ENCODE peak calls at places on chromosomes 4 and X, in ten cellular contexts. B, F, U, Q, T, N, S, G, O and H are unnamed samples.

GRCh38 chr4:8191136-8191747 is 7.8 kb upstream of the SH3TC1 start:
- DNase-seq in B (no peak), F (no peak), U (peak; percentile 70), Q (peak; percentile 61), T (peak; percentile 85), N (peak; percentile 90), S (no peak), G (peak; percentile 82), O (peak; percentile 69), H (no peak)

GRCh38 chr4:185265942-185266341 is 56.5 kb downstream of the SNX25 start:
- DNase-seq in B (no peak), F (no peak), U (peak; percentile 35), Q (no peak), T (no peak), N (no peak), S (peak; percentile 29), G (no peak), O (no peak), H (no peak)

GRCh38 chr4:2803624-2804448 is 11.0 kb downstream of the SH3BP2 start:
- DNase-seq in B (no peak), F (no peak), U (no peak), Q (no peak), T (peak; percentile 81), N (no peak), S (no peak), G (no peak), O (peak; percentile 40), H (no peak)

GRCh38 chrX:50188859-50189258 is 11.9 kb downstream of the AKAP4 start:
- DNase-seq in B (no peak), F (no peak), U (no peak), Q (no peak), T (no peak), N (no peak), S (no peak), G (no peak), O (no peak), H (no peak)

GRCh38 chr4:53716011-53716410 is 124.7 kb upstream of the LNX1 start:
- DNase-seq in B (no peak), F (no peak), U (no peak), Q (no peak), T (no peak), N (no peak), S (no peak), G (no peak), O (no peak), H (no peak)

GRCh38 chr4:155854597-155855226 is 11.4 kb downstream of the ASIC5 start:
- DNase-seq in B (no peak), F (no peak), U (no peak), Q (no peak), T (no peak), N (peak; percentile 43), S (no peak), G (no peak), O (no peak), H (peak; percentile 56)

GRCh38 chrX:68694429-68695205 is 47.2 kb downstream of the STARD8 start:
- DNase-seq in B (no peak), F (no peak), U (no peak), Q (no peak), T (no peak), N (no peak), S (no peak), G (no peak), O (no peak), H (no peak)

GRCh38 chr4:88037936-88038335 is 30.5 kb downstream of the PKD2 start:
- DNase-seq in B (no peak), F (no peak), U (no peak), Q (no peak), T (no peak), N (no peak), S (no peak), G (no peak), O (no peak), H (no peak)

GRCh38 chrX:130086414-130087207 is 23.7 kb downstream of the ELF4 start:
- DNase-seq in B (no peak), F (peak; percentile 47), U (no peak), Q (no peak), T (peak; percentile 68), N (no peak), S (peak; percentile 69), G (no peak), O (no peak), H (no peak)

GRCh38 chr4:183798921-183799307 is 106.2 kb upstream of the STOX2 start:
- DNase-seq in B (no peak), F (no peak), U (peak; percentile 6), Q (no peak), T (no peak), N (no peak), S (no peak), G (no peak), O (no peak), H (peak; percentile 3)

GRCh38 chrX:72316408-72317079 is 10.8 kb upstream of the CITED1 start:
- DNase-seq in B (no peak), F (no peak), U (no peak), Q (peak; percentile 32), T (no peak), N (no peak), S (no peak), G (no peak), O (no peak), H (no peak)

GRCh38 chr4:161411901-161412300 is 751.9 kb downstream of the FSTL5 start:
- DNase-seq in B (no peak), F (no peak), U (no peak), Q (no peak), T (no peak), N (no peak), S (no peak), G (no peak), O (no peak), H (no peak)

GRCh38 chr4:3207531-3208037 is 41.4 kb upstream of the MSANTD1 start:
- DNase-seq in B (no peak), F (no peak), U (no peak), Q (no peak), T (no peak), N (peak; percentile 45), S (no peak), G (no peak), O (no peak), H (no peak)

GRCh38 chr4:120844528-120844921 is 78.0 kb downstream of the PRDM5 start:
- DNase-seq in B (no peak), F (no peak), U (no peak), Q (no peak), T (no peak), N (no peak), S (no peak), G (no peak), O (no peak), H (no peak)

GRCh38 chr4:81722229-81722900 is 250.7 kb upstream of the RASGEF1B start:
- DNase-seq in B (no peak), F (no peak), U (no peak), Q (no peak), T (no peak), N (no peak), S (no peak), G (no peak), O (no peak), H (peak; percentile 11)

GRCh38 chr4:174575436-174575835 is 53.1 kb upstream of the HPGD start:
- DNase-seq in B (no peak), F (no peak), U (no peak), Q (no peak), T (no peak), N (no peak), S (no peak), G (no peak), O (no peak), H (no peak)
- H3K4me3 ChIP-seq in B (no peak overlapping the region), F (no peak overlapping the region), U (no peak overlapping the region), Q (no peak overlapping the region), T (no peak overlapping the region), N (no peak overlapping the region), S (no peak overlapping the region), G (no peak overlapping the region), O (no peak overlapping the region), H (no peak overlapping the region)

GRCh38 chr4:1208266-1208961 is 36.0 kb upstream of the SPON2 start:
- DNase-seq in B (no peak), F (no peak), U (no peak), Q (peak; percentile 51), T (peak; percentile 51), N (peak; percentile 53), S (no peak), G (no peak), O (no peak), H (no peak)

GRCh38 chr4:1208970-1209704 is 36.8 kb upstream of the SPON2 start:
- DNase-seq in B (no peak), F (no peak), U (no peak), Q (peak; percentile 56), T (peak; percentile 42), N (peak; percentile 69), S (no peak), G (no peak), O (no peak), H (no peak)

GRCh38 chr4:1210241-1210841 is 38.0 kb upstream of the SPON2 start:
- DNase-seq in B (no peak), F (no peak), U (no peak), Q (peak; percentile 57), T (peak; percentile 35), N (no peak), S (no peak), G (no peak), O (no peak), H (no peak)

GRCh38 chr4:1210971-1211370 is 38.0 kb downstream of the CTBP1 start:
- DNase-seq in B (no peak), F (no peak), U (no peak), Q (no peak), T (peak; percentile 47), N (no peak), S (no peak), G (no peak), O (no peak), H (no peak)

GRCh38 chr4:1209821-1210220 is 37.4 kb upstream of the SPON2 start:
- DNase-seq in B (peak; percentile 60), F (no peak), U (no peak), Q (peak; percentile 90), T (peak; percentile 62), N (peak; percentile 95), S (no peak), G (peak; percentile 90), O (no peak), H (no peak)
- H3K4me1 ChIP-seq in B (peaks cover 40% of the 10 kb centered on the region), F (no peaks in the 10 kb centered on the region), U (no peaks in the 10 kb centered on the region), Q (peaks cover 38% of the 10 kb centered on the region), T (peaks cover 66% of the 10 kb centered on the region), N (peaks cover 5% of the 10 kb centered on the region), S (peaks cover 12% of the 10 kb centered on the region), G (peaks cover 38% of the 10 kb centered on the region), O (no peaks in the 10 kb centered on the region), H (no peaks in the 10 kb centered on the region)

DNA sequence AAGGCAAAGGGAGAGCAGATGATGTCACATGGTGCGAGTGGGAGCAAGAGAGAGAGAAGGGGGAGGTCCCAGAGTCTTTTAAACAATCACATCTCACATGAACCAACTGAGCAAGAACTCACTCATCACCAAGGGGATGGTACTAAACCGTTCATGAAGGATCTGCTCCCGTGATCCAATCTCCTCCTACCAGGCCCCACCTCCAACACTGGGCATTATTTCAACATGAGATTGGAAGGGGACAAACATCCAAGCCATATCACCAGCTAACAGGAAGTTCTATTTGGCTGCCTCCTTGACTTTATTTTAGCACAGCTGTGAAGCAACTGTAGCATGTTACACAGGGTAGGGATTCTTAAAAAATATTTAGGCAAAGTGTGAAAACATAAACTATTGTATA is 102.5 kb downstream of the DDIT4L start:
- DNase-seq in B (no peak), F (no peak), U (no peak), Q (no peak), T (no peak), N (peak; percentile 70), S (no peak), G (no peak), O (no peak), H (no peak)
- H3K4me3 ChIP-seq in B (no peak overlapping the region), F (no peak overlapping the region), U (no peak overlapping the region), Q (no peak overlapping the region), T (no peak overlapping the region), N (no peak overlapping the region), S (no peak overlapping the region), G (no peak overlapping the region), O (no peak overlapping the region), H (no peak overlapping the region)

GRCh38 chr4:102815981-102816380 is 11.4 kb downstream of the UBE2D3 start:
- DNase-seq in B (no peak), F (no peak), U (peak; percentile 87), Q (no peak), T (no peak), N (peak; percentile 48), S (no peak), G (no peak), O (no peak), H (no peak)
- H3K4me1 ChIP-seq in B (peaks cover 12% of the 10 kb centered on the region), F (peaks cover 56% of the 10 kb centered on the region), U (peaks cover 55% of the 10 kb centered on the region), Q (peaks cover 12% of the 10 kb centered on the region), T (peaks cover 99% of the 10 kb centered on the region), N (peaks cover 45% of the 10 kb centered on the region), S (peaks cover 81% of the 10 kb centered on the region), G (peaks cover 95% of the 10 kb centered on the region), O (no peaks in the 10 kb centered on the region), H (peaks cover 52% of the 10 kb centered on the region)